ENCODE peak calls at places on chromosomes 12 and 14, in four cellular contexts. H, Z, X and K are unnamed samples.
A peak's percentile ranks its signal among the peaks of the same experiment; 100 is the strongest.

GRCh38 chr12:77553976-77554619 is 276.6 kb upstream of the NAV3 start:
- DNase-seq in H (no peak), Z (no peak), X (no peak), K (no peak)

GRCh38 chr14:68109132-68109531 is 289.6 kb downstream of the RAD51B start:
- DNase-seq in H (no peak), Z (no peak), X (no peak), K (no peak)

GRCh38 chr12:112627851-112628250 is 163.7 kb upstream of the RPH3A start:
- DNase-seq in H (no peak), Z (no peak), X (no peak), K (no peak)

GRCh38 chr14:77554816-77555599 is 56.4 kb upstream of the ISM2 start:
- DNase-seq in H (no peak), Z (no peak), X (no peak), K (no peak)

GRCh38 chr12:34033628-34034296 is 11.5 kb downstream of the ALG10 start:
- DNase-seq in H (no peak), Z (no peak), X (peak; percentile 13), K (no peak)

GRCh38 chr14:24605435-24606190 is 3.9 kb downstream of the GZMH start:
- DNase-seq in H (no peak), Z (peak; percentile 53), X (peak; percentile 10), K (no peak)

GRCh38 chr12:19988457-19988856 is 379.9 kb upstream of the PDE3A start:
- DNase-seq in H (no peak), Z (no peak), X (no peak), K (peak; percentile 17)

GRCh38 chr12:64480148-64480547 is 28.2 kb downstream of the TBK1 start:
- DNase-seq in H (no peak), Z (no peak), X (no peak), K (no peak)

GRCh38 chr14:53539489-53540126 is 386.5 kb upstream of the DDHD1 start:
- DNase-seq in H (peak; percentile 68), Z (peak; percentile 77), X (peak; percentile 71), K (peak; percentile 78)

GRCh38 chr12:58029260-58029659 is 87.9 kb downstream of the ATP23 start:
- DNase-seq in H (no peak), Z (no peak), X (no peak), K (no peak)

GRCh38 chr12:22262309-22262708 is 72.2 kb downstream of the ST8SIA1 start:
- DNase-seq in H (no peak), Z (no peak), X (no peak), K (no peak)

GRCh38 chr12:9363145-9363544 is 154.9 kb upstream of the PZP start:
- DNase-seq in H (no peak), Z (no peak), X (no peak), K (no peak)

GRCh38 chr12:57146092-57146491 is 1.3 kb downstream of the LRP1-AS start:
- DNase-seq in H (no peak), Z (no peak), X (no peak), K (no peak)

GRCh38 chr14:50560929-50561280 is 960 bp downstream of the ATL1 start:
- DNase-seq in H (peak; percentile 85), Z (peak; percentile 74), X (no peak), K (peak; percentile 86)

GRCh38 chr12:77087427-77087826 is 22.1 kb upstream of the E2F7 start:
- DNase-seq in H (no peak), Z (no peak), X (no peak), K (no peak)

GRCh38 chr14:89013698-89014569 is 189.5 kb downstream of the TTC8 start:
- DNase-seq in H (no peak), Z (no peak), X (no peak), K (no peak)

GRCh38 chr12:120388711-120389431 is 19.9 kb upstream of the MSI1 start:
- DNase-seq in H (no peak), Z (no peak), X (no peak), K (no peak)

GRCh38 chr12:52756281-52756960 is 20.7 kb downstream of the KRT76 start:
- DNase-seq in H (no peak), Z (no peak), X (no peak), K (no peak)

GRCh38 chr12:101327054-101327453 is 47.1 kb downstream of the UTP20 start:
- DNase-seq in H (no peak), Z (no peak), X (no peak), K (no peak)

GRCh38 chr14:78857974-78858373 is 687.8 kb downstream of the NRXN3 start:
- DNase-seq in H (no peak), Z (no peak), X (no peak), K (no peak)

GRCh38 chr14:59195898-59196297 is 7.4 kb downstream of the DAAM1 start:
- DNase-seq in H (no peak), Z (no peak), X (no peak), K (no peak)

GRCh38 chr14:90576581-90576980 is 179.8 kb downstream of the CALM1 start:
- DNase-seq in H (no peak), Z (no peak), X (no peak), K (no peak)

GRCh38 chr12:3351731-3352130 is 139.3 kb upstream of the PRMT8 start:
- DNase-seq in H (no peak), Z (no peak), X (no peak), K (no peak)

GRCh38 chr12:108856428-108857157 is 790 bp downstream of the SSH1 start:
- DNase-seq in H (peak; percentile 87), Z (peak; percentile 83), X (no peak), K (peak; percentile 55)
- TF ChIP-seq POLR2A in H (no peak), Z (no peak), X (no peak), K (no peak)

GRCh38 chr14:103549361-103550311 is 12.8 kb downstream of the BAG5 start:
- DNase-seq in H (peak; percentile 73), Z (no peak), X (no peak), K (no peak)
- H3K9me3 ChIP-seq in H (no peaks in the 10 kb centered on the region), Z (no peaks in the 10 kb centered on the region), X (no peaks in the 10 kb centered on the region), K (no peaks in the 10 kb centered on the region)

GRCh38 chr14:96264200-96264553 is 8.2 kb downstream of the BDKRB1 start:
- DNase-seq in H (no peak), Z (no peak), X (no peak), K (no peak)

GRCh38 chr14:96267336-96267735 is 11.3 kb downstream of the BDKRB1 start:
- DNase-seq in H (no peak), Z (no peak), X (no peak), K (no peak)

GRCh38 chr14:96263347-96264199 is 7.6 kb downstream of the BDKRB1 start:
- DNase-seq in H (no peak), Z (no peak), X (no peak), K (no peak)

GRCh38 chr14:96265387-96265786 is 9.4 kb downstream of the BDKRB1 start:
- DNase-seq in H (no peak), Z (no peak), X (no peak), K (no peak)

GRCh38 chr14:96264850-96265249 is 8.8 kb downstream of the BDKRB1 start:
- DNase-seq in H (no peak), Z (no peak), X (no peak), K (no peak)
- TF ChIP-seq CTCF in H (no peak), Z (no peak), X (peak; percentile 51), K (no peak)

GRCh38 chr14:34059925-34060746 is 109.3 kb upstream of the EGLN3 start:
- DNase-seq in H (peak; percentile 87), Z (peak; percentile 85), X (no peak), K (peak; percentile 76)
- TF ChIP-seq POLR2A in H (peak; percentile 24), Z (peak; percentile 9), X (peak; percentile 63), K (no peak)

GRCh38 chr12:31950088-31950487 is 9.1 kb upstream of the RESF1 start:
- DNase-seq in H (no peak), Z (no peak), X (no peak), K (no peak)
- H3K9me3 ChIP-seq in H (no peaks in the 10 kb centered on the region), Z (no peaks in the 10 kb centered on the region), X (no peaks in the 10 kb centered on the region), K (no peaks in the 10 kb centered on the region)

GRCh38 chr12:121933522-121934317 is 15.3 kb downstream of the CFAP251 start:
- DNase-seq in H (no peak), Z (no peak), X (no peak), K (no peak)
- TF ChIP-seq CTCF in H (no peak), Z (no peak), X (peak; percentile 14), K (no peak)

DNA sequence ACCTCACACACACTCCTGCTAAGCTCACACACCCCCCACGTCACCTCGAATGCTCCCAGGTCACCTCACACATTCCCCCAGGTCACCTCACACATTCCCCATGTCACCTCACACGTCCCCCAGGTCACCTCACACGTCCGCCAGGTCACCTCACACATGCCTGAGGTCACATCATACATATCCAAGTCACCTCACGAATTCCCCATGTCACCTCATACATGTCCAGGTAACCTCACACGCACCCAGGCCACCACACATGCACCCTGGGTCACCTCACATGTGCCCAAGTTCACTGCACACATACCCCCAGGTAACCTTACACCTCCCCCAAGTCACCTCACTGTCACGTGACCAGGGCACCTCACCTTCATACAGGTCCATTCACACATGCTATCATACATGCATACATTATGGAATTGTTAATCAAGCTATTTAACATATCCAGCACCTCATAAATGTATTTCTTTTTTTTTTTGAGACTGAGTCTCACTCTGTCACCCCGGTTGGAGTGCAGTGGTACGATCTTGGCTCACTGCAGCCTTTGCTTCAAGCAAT is 640.3 kb downstream of the TMEM121 start:
- DNase-seq in H (no peak), Z (no peak), X (no peak), K (no peak)
- TF ChIP-seq POLR2A in H (no peak), Z (no peak), X (no peak), K (no peak)